ENCODE peak calls at places on chromosomes 12 and 14, in five cellular contexts. One of them, this sample, is unnamed.

GRCh38 chr14:31962920-31963319 is 114.2 kb upstream of the ARHGAP5 start:
- DNase-seq in GM12878: no peak
- DNase-seq in IMR-90: no peak
- DNase-seq in K562: no peak
- DNase-seq in HepG2: no peak
- DNase-seq in this sample: no peak

GRCh38 chr12:31362759-31363415 is 36.9 kb upstream of the SINHCAF start:
- DNase-seq in IMR-90: no peak
- DNase-seq in GM12878: peak; percentile 46
- DNase-seq in K562: peak; percentile 37
- DNase-seq in HepG2: peak; percentile 35
- DNase-seq in this sample: no peak

GRCh38 chr12:113573148-113573547 is 101.5 kb upstream of the LHX5 start:
- DNase-seq in HepG2: no peak
- DNase-seq in K562: no peak
- DNase-seq in GM12878: no peak
- DNase-seq in IMR-90: no peak
- DNase-seq in this sample: no peak

GRCh38 chr14:56172571-56172971 is 54.4 kb downstream of the PELI2 start:
- DNase-seq in IMR-90: peak; percentile 92
- DNase-seq in GM12878: no peak
- DNase-seq in HepG2: no peak
- DNase-seq in K562: no peak
- DNase-seq in this sample: peak; percentile 39

GRCh38 chr14:63542231-63542999 is 762 bp downstream of the PPP2R5E start:
- DNase-seq in HepG2: no peak
- DNase-seq in IMR-90: no peak
- DNase-seq in GM12878: no peak
- DNase-seq in K562: peak; percentile 33
- DNase-seq in this sample: no peak

GRCh38 chr14:102711946-102712345 is 65.3 kb upstream of the TRAF3 start:
- DNase-seq in K562: no peak
- DNase-seq in GM12878: no peak
- DNase-seq in HepG2: peak; percentile 21
- DNase-seq in IMR-90: no peak
- DNase-seq in this sample: no peak

GRCh38 chr12:50006266-50006665 is 19.0 kb downstream of the RACGAP1 start:
- DNase-seq in IMR-90: no peak
- DNase-seq in GM12878: no peak
- DNase-seq in HepG2: no peak
- DNase-seq in K562: no peak
- DNase-seq in this sample: no peak

GRCh38 chr12:11813422-11813813 is 163.9 kb downstream of the ETV6 start:
- DNase-seq in K562: no peak
- DNase-seq in GM12878: no peak
- DNase-seq in HepG2: no peak
- DNase-seq in IMR-90: no peak
- DNase-seq in this sample: no peak

GRCh38 chr12:12945591-12945990 is 6.4 kb downstream of the GPRC5D start:
- DNase-seq in HepG2: no peak
- DNase-seq in GM12878: no peak
- DNase-seq in K562: no peak
- DNase-seq in IMR-90: no peak
- DNase-seq in this sample: no peak

DNA sequence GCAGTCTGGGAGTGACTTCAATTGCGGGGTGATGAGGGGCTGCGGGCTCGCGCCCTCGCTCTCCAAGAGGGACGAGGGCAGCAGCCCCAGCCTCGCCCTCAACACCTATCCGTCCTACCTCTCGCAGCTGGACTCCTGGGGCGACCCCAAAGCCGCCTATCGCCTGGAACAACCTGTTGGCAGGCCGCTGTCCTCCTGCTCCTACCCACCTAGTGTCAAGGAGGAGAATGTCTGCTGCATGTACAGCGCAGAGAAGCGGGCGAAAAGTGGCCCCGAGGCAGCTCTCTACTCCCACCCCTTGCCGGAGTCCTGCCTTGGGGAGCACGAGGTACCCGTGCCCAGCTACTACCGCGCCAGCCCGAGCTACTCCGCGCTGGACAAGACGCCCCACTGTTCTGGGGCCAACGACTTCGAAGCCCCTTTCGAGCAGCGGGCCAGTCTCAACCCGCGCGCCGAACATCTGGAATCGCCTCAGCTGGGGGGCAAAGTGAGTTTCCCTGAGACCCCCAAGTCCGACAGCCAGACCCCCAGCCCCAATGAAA is 483 bp downstream of the HOXC10 start:
- DNase-seq in IMR-90: no peak
- DNase-seq in K562: no peak
- DNase-seq in HepG2: no peak
- DNase-seq in GM12878: no peak
- DNase-seq in this sample: no peak
- TF ChIP-seq BHLHE40 in IMR-90: no peak
- TF ChIP-seq BHLHE40 in K562: no peak
- TF ChIP-seq BHLHE40 in HepG2: no peak
- TF ChIP-seq BHLHE40 in GM12878: no peak
- TF ChIP-seq BHLHE40 in this sample: no peak

DNA sequence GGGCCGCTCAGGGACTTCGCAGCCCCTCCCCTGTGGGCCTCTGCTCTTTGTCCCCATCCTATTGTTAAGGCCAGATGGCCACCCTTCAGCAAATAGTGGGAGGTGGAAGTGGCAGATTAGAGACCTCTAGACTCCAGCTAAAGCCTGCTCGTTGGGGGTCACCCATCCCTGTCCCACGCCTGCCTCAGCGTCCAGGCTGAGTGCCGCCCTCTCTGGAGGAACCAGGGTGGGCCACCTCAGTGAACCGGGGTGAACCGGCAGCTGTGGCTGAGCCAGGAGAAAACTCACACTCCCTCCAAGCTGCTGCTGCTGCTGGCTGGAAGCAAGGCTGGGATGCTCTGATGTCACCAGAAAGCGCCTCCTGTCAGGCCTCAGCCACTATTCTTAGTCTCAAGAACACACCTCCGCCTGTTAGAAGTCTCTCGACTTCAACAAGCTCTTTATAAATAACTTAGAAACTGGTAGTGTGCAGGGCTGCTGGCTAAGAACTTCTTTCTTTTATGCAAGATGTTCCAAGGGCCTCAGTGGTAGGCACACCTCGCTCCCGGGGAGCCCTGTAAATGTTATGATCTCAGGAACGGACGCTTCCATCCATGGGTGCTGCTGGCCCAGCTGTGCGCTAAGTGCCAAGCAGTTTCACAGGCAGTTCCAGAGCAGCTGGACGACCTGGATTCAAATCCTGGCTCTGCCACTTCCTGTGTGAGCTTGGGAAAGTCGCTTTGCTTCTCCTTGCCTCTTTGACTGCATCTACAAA is 19.8 kb upstream of the TESC start:
- DNase-seq in K562: no peak
- DNase-seq in HepG2: peak; percentile 44
- DNase-seq in GM12878: no peak
- DNase-seq in IMR-90: no peak
- DNase-seq in this sample: no peak
- TF ChIP-seq SMC3 in K562: no peak
- TF ChIP-seq SMC3 in HepG2: no peak
- TF ChIP-seq SMC3 in GM12878: peak; percentile 3
- TF ChIP-seq SMC3 in IMR-90: no peak
- TF ChIP-seq SMC3 in this sample: no peak

GRCh38 chr14:92914087-92914656 is 8.8 kb upstream of the CHGA start:
- DNase-seq in IMR-90: peak; percentile 15
- DNase-seq in HepG2: peak; percentile 40
- DNase-seq in GM12878: no peak
- DNase-seq in K562: peak; percentile 65
- DNase-seq in this sample: no peak
- TF ChIP-seq BHLHE40 in IMR-90: no peak
- TF ChIP-seq BHLHE40 in HepG2: no peak
- TF ChIP-seq BHLHE40 in GM12878: no peak
- TF ChIP-seq BHLHE40 in K562: no peak
- TF ChIP-seq BHLHE40 in this sample: no peak

GRCh38 chr12:71639341-71639760 is 24.3 kb downstream of the ZFC3H1 start:
- DNase-seq in K562: no peak
- DNase-seq in HepG2: peak; percentile 53
- DNase-seq in IMR-90: no peak
- DNase-seq in GM12878: no peak
- DNase-seq in this sample: peak; percentile 39
- TF ChIP-seq SMC3 in K562: peak; percentile 7
- TF ChIP-seq SMC3 in HepG2: peak; percentile 40
- TF ChIP-seq SMC3 in IMR-90: no peak
- TF ChIP-seq SMC3 in GM12878: peak; percentile 18
- TF ChIP-seq SMC3 in this sample: peak; percentile 13

GRCh38 chr14:64721391-64721791 is 17.2 kb downstream of the PLEKHG3 start:
- DNase-seq in HepG2: no peak
- DNase-seq in IMR-90: peak; percentile 37
- DNase-seq in GM12878: no peak
- DNase-seq in K562: no peak
- DNase-seq in this sample: no peak
- TF ChIP-seq BHLHE40 in HepG2: no peak
- TF ChIP-seq BHLHE40 in IMR-90: no peak
- TF ChIP-seq BHLHE40 in GM12878: peak; percentile 43
- TF ChIP-seq BHLHE40 in K562: no peak
- TF ChIP-seq BHLHE40 in this sample: no peak

GRCh38 chr14:24436355-24437019 is 6.1 kb downstream of the SDR39U1 start:
- DNase-seq in GM12878: no peak
- DNase-seq in HepG2: peak; percentile 83
- DNase-seq in K562: peak; percentile 42
- DNase-seq in IMR-90: peak; percentile 85
- DNase-seq in this sample: peak; percentile 85
- TF ChIP-seq SMC3 in GM12878: peak; percentile 62
- TF ChIP-seq SMC3 in HepG2: peak; percentile 86
- TF ChIP-seq SMC3 in K562: peak; percentile 47
- TF ChIP-seq SMC3 in IMR-90: peak; percentile 83
- TF ChIP-seq SMC3 in this sample: peak; percentile 53

DNA sequence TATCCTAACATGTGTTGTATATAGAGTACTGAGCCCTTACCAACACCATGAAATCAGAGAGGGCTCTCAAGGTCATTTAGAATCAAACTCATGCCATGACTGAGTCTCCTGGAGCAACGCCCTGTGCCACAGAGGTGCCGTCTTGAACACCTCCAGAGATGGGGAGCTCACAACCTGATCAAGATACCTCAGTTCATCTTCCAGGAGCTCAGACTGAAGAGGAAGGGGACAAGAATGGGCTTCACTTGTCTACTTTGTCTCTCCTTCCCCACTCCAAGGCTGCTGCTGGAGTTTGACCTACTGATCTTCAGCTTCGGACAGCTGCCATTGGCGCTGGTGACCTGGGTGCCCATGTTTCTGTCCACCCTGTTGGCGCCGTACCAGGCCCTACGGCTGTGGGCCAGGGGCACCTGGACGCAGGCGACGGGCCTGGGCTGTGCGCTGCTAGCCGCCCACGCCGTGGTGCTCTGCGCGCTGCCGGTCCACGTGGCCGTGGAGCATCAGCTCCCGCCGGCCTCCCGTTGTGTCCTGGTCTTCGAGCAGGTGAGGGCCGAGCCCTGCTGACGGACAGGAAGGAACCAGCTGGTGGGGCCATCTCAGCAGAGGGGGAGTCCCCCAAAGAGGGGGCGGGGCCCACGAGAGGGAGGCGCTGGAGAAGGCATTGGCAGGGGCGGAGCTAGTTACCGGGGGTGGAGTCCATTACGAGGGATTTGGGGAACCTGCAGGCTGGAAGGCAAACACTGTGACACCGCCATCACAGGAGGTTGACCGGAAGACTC is 12.0 kb downstream of the SOAT2 start:
- DNase-seq in HepG2: no peak
- DNase-seq in IMR-90: no peak
- DNase-seq in GM12878: no peak
- DNase-seq in K562: peak; percentile 89
- DNase-seq in this sample: no peak
- TF ChIP-seq BHLHE40 in HepG2: no peak
- TF ChIP-seq BHLHE40 in IMR-90: no peak
- TF ChIP-seq BHLHE40 in GM12878: no peak
- TF ChIP-seq BHLHE40 in K562: no peak
- TF ChIP-seq BHLHE40 in this sample: no peak

DNA sequence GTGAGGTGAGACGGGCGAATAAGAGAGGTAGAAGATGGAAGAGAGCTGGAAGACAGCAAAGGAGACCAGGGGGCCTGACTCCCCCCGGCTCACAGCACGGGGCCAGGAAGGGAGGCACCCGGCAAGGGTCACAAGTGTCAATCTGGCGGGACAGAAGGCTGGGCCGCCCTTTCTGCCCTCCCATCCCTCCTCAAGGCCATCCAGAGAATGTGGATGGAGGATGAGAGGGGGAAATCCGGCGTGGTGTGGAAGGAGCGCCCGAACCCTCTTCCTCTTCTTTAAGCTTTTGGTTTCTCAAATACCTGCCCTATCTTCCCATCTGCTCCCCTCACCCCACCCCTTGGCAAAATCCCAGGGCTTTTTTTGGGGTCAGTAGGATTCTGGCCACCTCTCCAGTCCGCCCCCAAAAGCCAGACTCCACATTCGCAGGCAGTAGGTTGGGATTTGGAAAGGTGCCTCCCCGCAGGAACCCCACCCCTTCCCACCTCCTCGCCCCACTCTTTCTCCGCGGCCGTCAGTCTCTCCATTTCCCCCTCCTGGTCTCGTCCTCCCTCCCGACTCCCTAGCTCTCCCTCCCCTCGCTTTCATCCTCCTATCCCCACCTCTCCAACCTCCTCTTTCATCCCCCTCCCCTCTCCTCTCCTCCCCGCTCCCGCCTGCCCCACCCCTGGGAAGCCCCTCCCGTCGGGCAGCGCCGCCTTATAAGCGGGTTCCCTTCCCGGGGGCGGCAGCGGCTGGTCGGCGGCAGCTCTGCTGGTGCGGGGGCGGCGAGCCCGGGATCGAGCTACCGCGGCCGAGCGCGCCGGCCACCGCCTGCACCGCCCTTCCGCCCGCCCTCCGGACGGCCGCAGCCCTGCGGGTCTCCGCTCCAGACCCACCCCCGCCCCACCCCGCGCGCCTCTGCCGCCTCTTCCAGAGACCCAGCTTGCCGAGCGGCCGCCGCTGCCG is at the start of gene PTMS:
- DNase-seq in GM12878: no peak
- DNase-seq in K562: peak; percentile 74
- DNase-seq in IMR-90: peak; percentile 92
- DNase-seq in HepG2: peak; percentile 41
- DNase-seq in this sample: peak; percentile 99
- TF ChIP-seq SMC3 in GM12878: no peak
- TF ChIP-seq SMC3 in K562: no peak
- TF ChIP-seq SMC3 in IMR-90: no peak
- TF ChIP-seq SMC3 in HepG2: no peak
- TF ChIP-seq SMC3 in this sample: no peak

GRCh38 chr12:20211537-20211936 is 156.8 kb upstream of the PDE3A start:
- DNase-seq in GM12878: no peak
- DNase-seq in IMR-90: no peak
- DNase-seq in K562: no peak
- DNase-seq in HepG2: no peak
- DNase-seq in this sample: no peak

GRCh38 chr12:20210795-20211194 is 157.5 kb upstream of the PDE3A start:
- DNase-seq in IMR-90: no peak
- DNase-seq in GM12878: no peak
- DNase-seq in K562: no peak
- DNase-seq in HepG2: no peak
- DNase-seq in this sample: no peak

GRCh38 chr12:20213851-20214250 is 154.5 kb upstream of the PDE3A start:
- DNase-seq in HepG2: no peak
- DNase-seq in IMR-90: no peak
- DNase-seq in K562: no peak
- DNase-seq in GM12878: no peak
- DNase-seq in this sample: no peak

GRCh38 chr12:20212658-20213387 is 155.5 kb upstream of the PDE3A start:
- DNase-seq in GM12878: no peak
- DNase-seq in HepG2: no peak
- DNase-seq in IMR-90: peak; percentile 98
- DNase-seq in K562: no peak
- DNase-seq in this sample: peak; percentile 98

GRCh38 chr12:20212036-20212435 is 156.3 kb upstream of the PDE3A start:
- DNase-seq in HepG2: no peak
- DNase-seq in K562: no peak
- DNase-seq in IMR-90: peak; percentile 8
- DNase-seq in GM12878: no peak
- DNase-seq in this sample: no peak
- TF ChIP-seq BHLHE40 in HepG2: no peak
- TF ChIP-seq BHLHE40 in K562: no peak
- TF ChIP-seq BHLHE40 in IMR-90: no peak
- TF ChIP-seq BHLHE40 in GM12878: no peak
- TF ChIP-seq BHLHE40 in this sample: no peak